ENCODE peak calls at places on chromosomes 4 and X, in four cellular contexts. O is HCT116, J is uterus, P is IMR-90. G is an unnamed sample. For H3K4me1 and H3K9me3, the result is how much of the 10 kb centered on the place peaks cover.

GRCh38 chr4:16717266-16717970 is 181.0 kb downstream of the LDB2 start:
- DNase-seq in O (no peak), J (no peak), P (peak), G (no peak)

GRCh38 chrX:70042399-70043371 is 7.1 kb downstream of the AWAT2 start:
- DNase-seq in O (peak), J (no peak), P (peak), G (no peak)

GRCh38 chrX:40644175-40644574 is 3.2 kb downstream of the CXorf38 start:
- DNase-seq in O (no peak), J (no peak), P (peak), G (no peak)

GRCh38 chr4:39823193-39823592 is 125.3 kb downstream of the UBE2K start:
- DNase-seq in O (no peak), J (no peak), P (peak), G (no peak)

GRCh38 chrX:69415698-69416097 is 88.4 kb upstream of the NALF2 start:
- DNase-seq in O (no peak), J (no peak), P (no peak), G (no peak)

GRCh38 chr4:93183589-93183988 is 645.0 kb upstream of the ATOH1 start:
- DNase-seq in O (no peak), J (no peak), P (no peak), G (no peak)

GRCh38 chrX:53715336-53715924 is 28.9 kb upstream of the HUWE1 start:
- DNase-seq in O (no peak), J (no peak), P (no peak), G (no peak)

GRCh38 chrX:9315086-9315485 is 149.8 kb upstream of the TBL1X start:
- DNase-seq in O (no peak), J (no peak), P (peak), G (no peak)

GRCh38 chrX:115419094-115419493 is 129.6 kb downstream of the LUZP4 start:
- DNase-seq in O (no peak), J (no peak), P (peak), G (no peak)

GRCh38 chr4:18934197-18934596 is 912.6 kb upstream of the LCORL start:
- DNase-seq in O (no peak), J (no peak), P (no peak), G (no peak)

GRCh38 chr4:97153042-97153441 is 990.2 kb downstream of the STPG2 start:
- DNase-seq in O (peak), J (no peak), P (no peak), G (no peak)

GRCh38 chr4:54954656-54955388 is 170.6 kb downstream of the KDR start:
- DNase-seq in O (no peak), J (no peak), P (no peak), G (peak)

GRCh38 chr4:108155373-108155772 is 13.4 kb downstream of the LEF1 start:
- DNase-seq in O (no peak), J (no peak), P (peak), G (no peak)

GRCh38 chr4:133068083-133068482 is 81.0 kb upstream of the PCDH10 start:
- DNase-seq in O (no peak), J (no peak), P (no peak), G (no peak)

GRCh38 chr4:82480786-82481317 is 50.5 kb downstream of the ENOPH1 start:
- DNase-seq in O (no peak), J (no peak), P (no peak), G (no peak)

GRCh38 chr4:26345541-26345940 is 24.7 kb downstream of the RBPJ start:
- DNase-seq in O (no peak), J (no peak), P (no peak), G (no peak)

GRCh38 chrX:24080670-24081069 is 25.9 kb downstream of the EIF2S3 start:
- DNase-seq in O (no peak), J (no peak), P (no peak), G (no peak)

GRCh38 chrX:47264507-47265173 is 31.8 kb downstream of the USP11 start:
- DNase-seq in O (no peak), J (no peak), P (peak), G (no peak)

DNA sequence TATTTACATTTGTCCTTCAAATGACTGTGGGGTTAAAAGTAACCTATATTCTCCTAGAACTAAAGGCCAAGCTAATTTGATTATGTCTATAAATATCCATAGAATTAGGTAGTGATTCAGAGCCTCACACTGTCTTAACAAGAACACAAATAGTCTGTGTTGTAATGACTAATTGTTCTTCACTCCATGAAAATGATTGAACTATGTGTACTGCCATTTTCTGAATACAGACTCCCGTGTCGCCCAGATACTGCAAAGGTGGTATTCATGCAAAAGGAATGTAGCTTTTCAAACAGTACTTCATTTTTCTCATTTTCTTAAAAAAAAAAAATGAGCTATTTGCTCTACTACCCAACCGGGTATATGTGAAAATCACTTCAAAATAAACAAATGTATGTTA is 11.3 kb upstream of the PHKA2 start:
- DNase-seq in O (no peak), J (no peak), P (peak), G (no peak)
- H3K27ac ChIP-seq in O (no peak), J (no peak), P (peak), G (no peak)

DNA sequence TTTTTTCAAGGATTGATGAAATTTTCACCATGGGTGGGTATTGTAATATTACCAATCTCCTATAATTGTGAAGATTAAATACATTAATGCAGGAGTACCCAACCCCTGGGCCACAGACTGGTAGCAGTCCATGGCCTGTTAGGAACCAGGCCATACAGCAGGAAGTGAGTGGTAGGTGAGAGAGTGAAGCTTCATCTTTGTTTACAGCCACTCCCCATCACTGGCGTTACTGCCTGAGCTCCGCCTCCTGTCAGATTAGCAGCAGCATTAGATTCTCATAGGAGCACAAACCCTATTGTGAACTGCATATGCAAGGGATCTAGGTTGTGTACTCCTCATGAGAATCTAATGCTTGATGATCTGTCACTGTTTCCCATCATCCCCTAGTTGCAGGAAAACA is 15.1 kb downstream of the RAPGEF2 start:
- DNase-seq in O (no peak), J (no peak), P (no peak), G (no peak)
- H3K4me1 ChIP-seq in O (under half), J (under half), P (under half), G (under half)

DNA sequence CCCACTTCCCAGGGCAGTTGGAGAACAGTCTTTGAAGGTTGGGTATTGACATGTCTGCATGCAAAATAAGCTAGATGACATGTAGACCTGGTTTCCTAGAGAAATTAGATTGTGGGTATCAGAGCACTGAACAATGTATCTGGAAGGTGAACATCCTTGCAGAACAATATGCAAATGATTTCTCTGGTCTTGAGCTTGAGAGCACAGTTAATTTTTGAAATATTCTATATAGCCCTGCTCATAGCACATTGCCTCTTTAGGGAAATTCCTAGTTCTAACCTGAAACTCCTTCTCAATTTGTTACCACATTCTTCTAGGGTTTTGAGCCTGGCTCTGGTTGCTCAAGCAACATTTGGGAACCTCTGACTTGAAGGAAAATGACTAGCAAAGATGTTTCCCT is 41.6 kb upstream of the LAS1L start:
- DNase-seq in O (no peak), J (no peak), P (no peak), G (no peak)
- H3K9me3 ChIP-seq in O (under half), J (under half), P (under half), G (under half)

DNA sequence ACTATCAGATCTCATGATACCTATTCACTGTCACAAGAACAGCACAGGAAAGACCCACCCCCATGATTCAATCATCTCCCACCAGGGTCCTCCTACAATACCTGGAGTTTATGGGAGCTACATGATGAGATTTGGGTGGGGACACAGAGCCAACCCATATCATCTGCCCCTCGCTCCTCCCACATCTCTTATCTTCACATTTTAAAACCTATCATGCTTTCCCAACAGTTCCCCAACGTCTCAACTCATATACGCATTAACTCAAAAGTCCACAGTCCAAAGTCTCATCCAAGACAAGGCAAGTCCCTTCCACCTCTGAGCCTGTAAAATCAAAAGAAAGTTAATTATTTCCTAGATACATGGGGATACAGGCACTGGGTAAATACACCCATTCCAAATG is 1185.2 kb downstream of the PCDH7 start:
- DNase-seq in O (no peak), J (no peak), P (no peak), G (no peak)
- H3K27ac ChIP-seq in O (no peak), J (no peak), P (no peak), G (no peak)

DNA sequence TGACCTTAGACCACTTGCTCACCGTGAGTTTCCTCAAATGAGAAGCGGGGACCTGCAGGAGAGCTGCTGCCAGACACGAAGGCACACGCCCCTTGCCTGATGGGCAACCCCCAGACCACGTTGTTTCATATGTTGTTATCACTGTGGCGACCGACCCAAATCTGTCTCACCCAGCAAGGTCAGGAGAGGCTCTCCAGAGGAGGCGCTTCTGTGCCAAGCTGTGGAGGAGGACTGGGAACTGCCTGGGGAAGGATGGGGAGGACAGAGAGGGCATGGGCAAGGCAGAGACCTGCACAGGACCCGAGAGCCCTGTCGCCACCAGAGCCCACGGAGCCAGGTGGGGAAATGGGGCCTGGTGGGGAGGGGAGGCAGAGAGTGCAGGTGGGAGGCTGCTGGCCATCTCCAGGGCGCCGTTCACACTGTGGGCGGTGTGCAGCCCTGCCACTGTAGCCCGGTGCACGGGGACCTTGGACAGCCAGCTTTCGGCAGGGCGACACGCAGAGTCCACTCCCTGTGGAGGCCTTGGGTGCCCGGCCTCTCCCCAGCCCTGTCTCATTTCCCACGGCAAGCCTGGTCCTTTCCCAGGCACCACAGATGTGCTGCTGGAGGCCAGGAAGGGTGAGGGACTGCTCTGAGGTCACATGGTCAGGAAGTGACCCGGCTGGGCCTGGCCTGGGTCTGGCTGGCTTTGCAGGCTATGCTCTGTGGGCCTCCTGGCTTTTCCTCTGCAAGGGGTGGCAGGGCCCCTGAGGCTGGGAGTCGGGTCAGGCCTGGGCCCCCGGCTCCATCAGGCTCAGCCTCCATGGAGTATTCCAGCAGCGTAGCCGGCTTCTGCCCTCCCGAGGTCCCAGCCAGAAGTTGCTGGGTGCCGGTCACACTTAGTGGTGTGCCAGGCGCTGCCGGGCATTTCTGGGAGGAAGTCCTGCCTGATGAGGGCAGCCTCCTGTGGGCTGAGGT is 3.2 kb downstream of the HTRA3 start:
- DNase-seq in O (no peak), J (no peak), P (peak), G (peak)
- H3K4me1 ChIP-seq in O (under half), J (under half), P (under half), G (under half)

GRCh38 chr4:8785656-8786142 is 85.9 kb downstream of the HMX1 start:
- DNase-seq in O (no peak), J (no peak), P (no peak), G (no peak)
- H3K9me3 ChIP-seq in O (under half), J (under half), P (under half), G (under half)

DNA sequence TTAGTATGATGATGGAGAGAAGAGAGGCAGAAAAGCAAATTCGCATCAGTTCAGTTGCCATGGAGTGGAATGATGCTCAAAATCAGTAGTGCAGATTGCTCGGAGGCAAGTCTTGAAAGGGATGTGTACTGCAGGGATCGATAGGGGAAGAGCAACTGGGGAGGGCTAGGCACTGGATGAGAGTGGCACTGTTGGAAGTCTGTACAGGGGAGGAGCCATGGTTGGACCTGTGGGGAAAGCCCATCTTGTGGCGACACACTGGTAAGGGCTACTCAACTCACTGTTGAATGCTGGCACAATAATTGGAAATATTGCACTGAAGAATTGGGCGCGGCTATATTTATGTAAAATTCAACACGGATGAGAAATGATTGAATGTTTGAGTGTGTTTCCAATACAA is 1.2 kb downstream of the RAB9B start:
- DNase-seq in O (no peak), J (no peak), P (no peak), G (no peak)
- H3K27ac ChIP-seq in O (no peak), J (peak), P (no peak), G (peak)

GRCh38 chr4:74625981-74626380 is 168.3 kb downstream of the BTC start:
- DNase-seq in O (no peak), J (no peak), P (no peak), G (no peak)
- H3K4me1 ChIP-seq in O (half or more), J (under half), P (under half), G (under half)

G was measured in right cardiac atrium.